ENCODE peak calls at places on chromosome 20, in six cellular contexts. R is lower lobe of right lung; S is tibial artery; O is CD8-positive, alpha-beta T cell; P is Peyer's patch; V is astrocyte. L is an unnamed sample. For H3K4me1, the result is how much of the 10 kb centered on the place peaks cover.

GRCh38 chr20:37990571-37991151 is 42.6 kb downstream of the TTI1 start:
- DNase-seq in V (peak), O (no peak), S (peak), P (peak), R (peak), L (peak)

GRCh38 chr20:59013959-59014608 is 5.1 kb upstream of the TUBB1 start:
- DNase-seq in R (no peak), V (peak), O (peak), S (no peak), P (peak), L (no peak)

GRCh38 chr20:6053776-6054688 is at the start of gene LRRN4:
- DNase-seq in O (no peak), P (no peak), R (no peak), S (no peak), V (peak), L (peak)

GRCh38 chr20:8678098-8678776 is 390.6 kb upstream of the PLCB4 start:
- DNase-seq in R (no peak), S (no peak), V (peak), P (no peak), O (no peak), L (no peak)

GRCh38 chr20:25039697-25040437 is 18.1 kb downstream of the ACSS1 start:
- DNase-seq in P (peak), V (peak), R (peak), S (peak), O (no peak), L (peak)

GRCh38 chr20:19929749-19930148 is 87.4 kb upstream of the NAA20 start:
- DNase-seq in R (no peak), S (no peak), P (no peak), O (no peak), V (no peak), L (no peak)

GRCh38 chr20:49037962-49038387 is 8.1 kb upstream of the CSE1L start:
- DNase-seq in O (no peak), P (no peak), S (no peak), V (peak), R (no peak), L (no peak)

GRCh38 chr20:49187330-49188100 is 619 bp downstream of the STAU1 start:
- DNase-seq in V (no peak), O (peak), R (peak), S (peak), P (peak), L (peak)

GRCh38 chr20:35497780-35498189 is 31.7 kb downstream of the C20orf173 start:
- DNase-seq in R (no peak), O (no peak), V (no peak), S (peak), P (no peak), L (peak)

GRCh38 chr20:63782051-63782471 is 42.5 kb downstream of the SLC2A4RG start:
- DNase-seq in P (no peak), O (peak), R (no peak), V (no peak), S (no peak), L (no peak)

GRCh38 chr20:38084425-38084951 is 50.9 kb downstream of the RPRD1B start:
- DNase-seq in R (no peak), S (no peak), O (no peak), V (peak), P (no peak), L (no peak)

GRCh38 chr20:53883098-53883762 is 187.2 kb downstream of the BCAS1 start:
- DNase-seq in R (no peak), S (no peak), P (no peak), O (no peak), V (peak), L (no peak)

GRCh38 chr20:24964518-24964838 is 15.4 kb downstream of the CST7 start:
- DNase-seq in R (no peak), O (no peak), V (no peak), S (no peak), P (no peak), L (no peak)

GRCh38 chr20:38167851-38168760 is 3.0 kb upstream of the TGM2 start:
- DNase-seq in P (peak), S (peak), V (peak), R (peak), O (no peak), L (peak)

GRCh38 chr20:15637971-15638754 is 935.1 kb downstream of the KIF16B start:
- DNase-seq in S (no peak), V (no peak), R (no peak), O (no peak), P (no peak), L (no peak)

GRCh38 chr20:38147166-38147565 is 17.9 kb downstream of the TGM2 start:
- DNase-seq in V (no peak), S (no peak), R (no peak), P (no peak), O (no peak), L (no peak)

GRCh38 chr20:10366898-10367419 is 67.1 kb downstream of the MKKS start:
- DNase-seq in V (peak), P (no peak), O (no peak), S (no peak), R (no peak), L (no peak)

GRCh38 chr20:10419550-10420133 is 14.4 kb downstream of the MKKS start:
- DNase-seq in S (no peak), R (no peak), P (no peak), V (peak), O (no peak), L (no peak)

GRCh38 chr20:63693079-63693974 is 3.1 kb upstream of the TNFRSF6B start:
- DNase-seq in S (no peak), V (no peak), O (no peak), P (no peak), R (no peak), L (no peak)

GRCh38 chr20:60340232-60340631 is 382.0 kb downstream of the CDH26 start:
- DNase-seq in P (no peak), R (no peak), O (no peak), S (no peak), V (no peak), L (no peak)

GRCh38 chr20:60349418-60349817 is 391.2 kb downstream of the CDH26 start:
- DNase-seq in R (no peak), O (no peak), S (no peak), P (no peak), V (no peak), L (no peak)

GRCh38 chr20:60341062-60341461 is 382.8 kb downstream of the CDH26 start:
- DNase-seq in P (no peak), S (no peak), V (no peak), R (no peak), O (no peak), L (no peak)

DNA sequence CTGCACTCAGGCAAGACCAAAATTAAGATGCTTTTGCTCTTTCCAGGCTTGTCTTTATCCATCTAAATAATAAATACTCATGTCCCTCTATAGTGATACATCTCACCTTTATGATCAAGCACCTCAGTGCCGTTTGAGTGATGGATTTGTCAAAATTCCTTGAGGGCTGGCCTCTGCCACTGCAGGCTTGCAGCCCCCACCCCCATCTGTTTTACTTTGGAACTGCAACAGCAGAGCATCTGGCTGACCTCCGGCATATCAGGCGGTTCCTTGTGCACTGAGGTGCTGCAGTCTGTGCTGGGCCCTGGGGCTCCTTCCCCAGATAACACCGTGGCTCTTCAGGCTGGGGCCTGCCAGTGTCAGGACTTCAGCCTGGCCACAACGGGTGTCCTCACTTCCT is 386.9 kb downstream of the CDH26 start:
- DNase-seq in R (no peak), O (no peak), S (no peak), P (no peak), V (no peak), L (no peak)
- TF ChIP-seq CTCF in R (no peak), O (no peak), S (no peak), P (no peak), V (no peak), L (no peak)

GRCh38 chr20:33566781-33567603 is 77.1 kb downstream of the CBFA2T2 start:
- DNase-seq in R (no peak), O (no peak), P (no peak), V (no peak), S (no peak), L (no peak)
- H3K4me1 ChIP-seq in R (under half), O (under half), P (under half), V (under half), S (under half), L (under half)

GRCh38 chr20:62448788-62449187 is 21.4 kb upstream of the RBBP8NL start:
- DNase-seq in V (no peak), O (no peak), P (no peak), R (no peak), S (no peak), L (no peak)

GRCh38 chr20:62451156-62451767 is 23.9 kb upstream of the RBBP8NL start:
- DNase-seq in R (no peak), O (no peak), S (no peak), V (no peak), P (no peak), L (no peak)

GRCh38 chr20:62448038-62448437 is 20.7 kb upstream of the RBBP8NL start:
- DNase-seq in S (no peak), O (no peak), R (no peak), P (no peak), V (no peak), L (no peak)

GRCh38 chr20:62451970-62452369 is 23.8 kb downstream of the GATA5 start:
- DNase-seq in V (no peak), R (no peak), S (no peak), O (no peak), P (no peak), L (no peak)

DNA sequence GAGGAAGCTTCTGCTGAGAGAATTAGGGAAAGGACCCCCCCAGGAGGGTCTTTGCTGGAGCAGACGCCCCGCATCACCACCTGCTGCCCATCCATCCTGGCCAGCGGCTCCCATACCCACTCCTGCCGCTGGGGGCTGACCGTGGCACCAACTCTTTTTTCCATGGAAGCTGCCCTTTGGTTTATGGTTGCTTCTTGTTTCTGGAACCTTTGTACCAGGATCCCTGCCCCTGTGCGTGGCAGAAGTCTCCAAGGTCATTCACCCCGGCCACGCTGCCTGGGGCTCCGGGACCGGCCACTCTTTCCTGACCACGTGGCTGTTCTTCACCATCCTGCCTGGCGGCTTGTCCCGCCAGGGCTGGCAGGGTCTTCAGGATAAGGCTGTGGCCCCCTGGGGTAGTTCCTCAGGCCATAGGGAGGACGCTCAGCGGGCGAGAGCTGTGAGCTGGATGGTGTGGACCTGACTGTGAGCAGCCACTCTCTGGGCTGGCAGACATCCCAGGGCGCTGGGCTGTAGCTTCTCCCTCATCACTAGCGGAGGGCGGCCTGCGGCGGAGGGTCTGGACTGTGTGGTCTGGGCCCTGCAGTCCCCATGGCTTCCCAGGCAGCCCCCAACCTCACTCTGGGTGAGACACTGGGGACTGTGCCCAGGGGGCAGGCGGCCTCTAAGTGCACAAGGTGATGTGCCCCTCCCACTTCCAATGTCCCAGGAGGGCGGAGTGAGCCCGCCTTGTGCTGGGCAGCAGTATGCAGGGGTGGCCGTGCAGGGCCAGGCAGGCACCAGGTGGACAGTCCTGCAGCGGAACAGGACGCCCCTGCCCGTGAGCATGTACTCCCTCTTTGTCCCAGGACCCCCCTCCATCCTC is 22.8 kb upstream of the RBBP8NL start:
- DNase-seq in S (no peak), R (no peak), O (no peak), V (no peak), P (peak), L (no peak)
- TF ChIP-seq CTCF in S (no peak), R (no peak), O (no peak), V (no peak), P (no peak), L (no peak)

DNA sequence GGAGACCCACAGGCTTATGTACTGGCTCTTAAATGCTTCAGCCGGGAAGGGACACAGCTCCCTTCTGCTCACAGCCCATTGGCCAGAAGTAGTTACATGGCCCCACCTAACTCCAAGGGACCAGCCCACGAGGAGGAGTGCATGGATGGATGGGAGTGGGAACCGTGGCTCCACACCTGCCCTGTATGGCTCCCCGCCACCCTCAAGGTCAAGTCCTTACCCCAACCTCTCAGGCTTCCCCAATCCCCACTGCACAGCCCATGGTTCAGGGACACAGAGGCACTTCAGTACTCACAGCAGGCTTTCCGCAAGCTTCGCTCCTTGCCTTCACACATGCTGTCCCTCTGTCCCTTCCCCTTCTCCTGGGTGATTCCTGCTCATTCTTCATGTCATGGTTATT is 137.9 kb upstream of the KCNG1 start:
- DNase-seq in O (no peak), R (no peak), S (no peak), V (no peak), P (no peak), L (no peak)
- H3K4me1 ChIP-seq in O (under half), R (under half), S (under half), V (under half), P (under half), L (under half)

GRCh38 chr20:1225729-1226313 is at the start of gene RAD21L1:
- DNase-seq in S (peak), P (peak), R (peak), V (peak), O (peak), L (peak)
- TF ChIP-seq CTCF in S (no peak), P (no peak), R (no peak), V (no peak), O (no peak), L (no peak)